ENCODE peak calls at places on chromosomes 3 and 15, in four cellular contexts. R is fibroblast of pulmonary artery, Y is brain microvascular endothelial cell, W is left ventricle myocardium inferior. F is an unnamed sample.

GRCh38 chr3:45677045-45677436 is 12.2 kb upstream of the SACM1L start:
- DNase-seq in R (peak), Y (peak), W (no peak), F (peak)

GRCh38 chr15:96460106-96460505 is 129.6 kb downstream of the NR2F2 start:
- DNase-seq in Y (no peak), W (no peak), R (no peak), F (no peak)

GRCh38 chr15:36232491-36232890 is 346.9 kb upstream of the CDIN1 start:
- DNase-seq in Y (no peak), R (no peak), W (no peak), F (no peak)

GRCh38 chr3:134627831-134628230 is 23.0 kb downstream of the KY start:
- DNase-seq in W (no peak), R (peak), Y (no peak), F (peak)

GRCh38 chr3:20064796-20065564 is 24.7 kb downstream of the KAT2B start:
- DNase-seq in Y (no peak), W (no peak), R (no peak), F (no peak)

GRCh38 chr3:13046569-13047279 is 26.5 kb downstream of the IQSEC1 start:
- DNase-seq in R (no peak), Y (no peak), W (no peak), F (no peak)

GRCh38 chr3:188202358-188203138 is 48.6 kb downstream of the LPP start:
- DNase-seq in R (no peak), W (no peak), Y (no peak), F (no peak)

GRCh38 chr15:94097567-94097966 is 133.8 kb upstream of the MCTP2 start:
- DNase-seq in W (no peak), R (no peak), Y (no peak), F (no peak)

GRCh38 chr15:93072440-93073394 is 16.3 kb downstream of the RGMA start:
- DNase-seq in Y (peak), R (peak), W (peak), F (peak)

GRCh38 chr3:33474895-33475294 is 34.7 kb upstream of the UBP1 start:
- DNase-seq in R (no peak), W (no peak), Y (no peak), F (no peak)

GRCh38 chr3:4350789-4351163 is 47.6 kb downstream of the SETMAR start:
- DNase-seq in R (peak), W (no peak), Y (peak), F (peak)

GRCh38 chr3:61807865-61808276 is 246.5 kb downstream of the PTPRG start:
- DNase-seq in Y (no peak), W (no peak), R (peak), F (peak)

GRCh38 chr3:177596822-177597271 is 399.6 kb upstream of the TBL1XR1 start:
- DNase-seq in R (no peak), W (no peak), Y (no peak), F (peak)

GRCh38 chr3:71185733-71186455 is 397.6 kb downstream of the FOXP1 start:
- DNase-seq in R (peak), W (no peak), Y (peak), F (peak)

GRCh38 chr15:90213818-90214204 is 12.7 kb downstream of the SEMA4B start:
- DNase-seq in R (no peak), W (no peak), Y (no peak), F (no peak)

GRCh38 chr15:33135355-33135781 is 59.1 kb downstream of the FMN1 start:
- DNase-seq in R (peak), W (no peak), Y (no peak), F (peak)

GRCh38 chr3:45666729-45667440 is 22.3 kb upstream of the SACM1L start:
- DNase-seq in R (peak), Y (peak), W (peak), F (peak)

GRCh38 chr3:100893590-100893989 is 99.6 kb downstream of the ABI3BP start:
- DNase-seq in R (peak), W (no peak), Y (peak), F (peak)

GRCh38 chr15:69303337-69304175 is 4.8 kb downstream of the PAQR5 start:
- DNase-seq in Y (no peak), W (no peak), R (peak), F (peak)

GRCh38 chr3:30658328-30659052 is 52.1 kb downstream of the TGFBR2 start:
- DNase-seq in W (no peak), R (peak), Y (peak), F (peak)

GRCh38 chr15:68608206-68608843 is 29.5 kb downstream of the CORO2B start:
- DNase-seq in W (peak), Y (no peak), R (peak), F (peak)

GRCh38 chr15:68637755-68638405 is 59.1 kb downstream of the CORO2B start:
- DNase-seq in Y (no peak), R (peak), W (peak), F (peak)

GRCh38 chr15:28885630-28886430 is at the start of gene APBA2:
- DNase-seq in R (peak), Y (peak), W (no peak), F (peak)

GRCh38 chr15:71337197-71337845 is 222.1 kb downstream of the THSD4 start:
- DNase-seq in Y (no peak), W (no peak), R (no peak), F (peak)
- TF ChIP-seq CTCF in Y (no peak), W (no peak), R (no peak), F (no peak)

GRCh38 chr15:74906193-74906449 is 530 bp downstream of the FAM219B start:
- DNase-seq in Y (peak), W (no peak), R (peak), F (peak)

GRCh38 chr15:74906450-74907276 is at the start of gene FAM219B:
- DNase-seq in W (peak), Y (peak), R (peak), F (peak)

GRCh38 chr15:74901612-74902063 is 5.0 kb downstream of the FAM219B start:
- DNase-seq in Y (peak), W (peak), R (peak), F (peak)

GRCh38 chr15:74902295-74903075 is 4.2 kb downstream of the FAM219B start:
- DNase-seq in W (no peak), R (no peak), Y (no peak), F (no peak)

GRCh38 chr15:74904190-74904805 is 2.4 kb downstream of the FAM219B start:
- DNase-seq in R (no peak), W (no peak), Y (no peak), F (no peak)
- H3K4me3 ChIP-seq in R (no peak), W (peak), Y (no peak), F (no peak)

DNA sequence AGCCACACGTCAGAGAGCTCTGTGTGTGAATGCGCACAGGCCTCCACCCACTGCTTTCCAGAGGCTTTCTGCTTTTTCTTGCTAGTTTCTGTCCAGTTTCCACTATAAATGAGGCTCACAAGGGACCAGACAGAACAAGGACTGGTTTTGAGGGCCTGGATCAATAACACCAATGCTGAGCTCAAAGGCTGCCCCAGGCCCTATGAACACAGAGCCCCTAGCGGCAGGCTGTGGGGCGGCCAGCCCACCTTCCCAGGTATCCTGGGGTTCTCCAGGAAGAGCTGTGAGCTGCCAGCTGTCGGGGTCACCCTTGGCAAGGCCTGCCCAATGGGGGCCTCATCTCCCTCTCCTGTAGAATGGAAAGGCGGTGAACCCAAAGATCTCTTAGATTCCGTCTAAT is 2.2 kb upstream of the ITIH3 start:
- DNase-seq in Y (no peak), W (no peak), R (no peak), F (no peak)
- TF ChIP-seq CTCF in Y (peak), W (no peak), R (no peak), F (no peak)

DNA sequence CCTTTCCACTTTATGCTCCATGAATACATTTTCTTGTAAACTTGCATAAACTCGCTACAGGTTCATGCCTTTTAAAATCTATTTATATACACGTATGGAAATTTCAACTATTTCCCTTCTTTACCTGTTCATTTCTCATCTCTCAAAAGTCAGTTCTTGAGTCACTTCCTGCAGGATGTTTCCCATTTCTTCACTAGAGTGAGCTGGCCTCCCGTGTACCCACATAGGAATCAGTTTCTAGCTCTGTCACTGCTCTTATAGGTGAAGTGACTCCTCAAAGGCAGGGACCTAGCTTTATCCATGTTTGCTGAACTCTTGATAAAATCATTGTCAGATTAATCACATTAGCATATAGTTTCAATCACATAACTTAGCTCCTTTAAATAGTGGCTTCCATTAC is 259.7 kb downstream of the EPHA3 start:
- DNase-seq in Y (no peak), W (no peak), R (no peak), F (no peak)
- H3K4me3 ChIP-seq in Y (no peak), W (no peak), R (no peak), F (no peak)

GRCh38 chr3:122681294-122682015 is 816 bp downstream of the PARP14 start:
- DNase-seq in W (no peak), Y (no peak), R (peak), F (peak)

GRCh38 chr3:122679467-122680291 is 960 bp upstream of the PARP14 start:
- DNase-seq in W (no peak), R (peak), Y (no peak), F (peak)

GRCh38 chr3:122682016-122682374 is 1.4 kb downstream of the PARP14 start:
- DNase-seq in R (no peak), Y (no peak), W (no peak), F (no peak)

GRCh38 chr3:122679085-122679466 is 1.6 kb upstream of the PARP14 start:
- DNase-seq in W (peak), Y (peak), R (peak), F (peak)

GRCh38 chr3:122680381-122681293 is at the start of gene PARP14:
- DNase-seq in W (peak), Y (peak), R (peak), F (peak)
- TF ChIP-seq CTCF in W (peak), Y (peak), R (no peak), F (peak)

GRCh38 chr3:69082805-69083204 is 1.9 kb upstream of the ARL6IP5 start:
- DNase-seq in Y (peak), W (no peak), R (peak), F (peak)
- H3K4me3 ChIP-seq in Y (no peak), W (no peak), R (no peak), F (no peak)

GRCh38 chr3:129428382-129429079 is at the start of gene EFCAB12:
- DNase-seq in W (peak), Y (peak), R (peak), F (peak)

GRCh38 chr3:129429597-129429996 is 1.2 kb upstream of the EFCAB12 start:
- DNase-seq in R (no peak), Y (no peak), W (no peak), F (no peak)

GRCh38 chr3:129425619-129426018 is 2.8 kb downstream of the EFCAB12 start:
- DNase-seq in R (no peak), W (no peak), Y (no peak), F (no peak)

GRCh38 chr3:129429080-129429451 is 630 bp upstream of the EFCAB12 start:
- DNase-seq in R (no peak), W (no peak), Y (no peak), F (no peak)

GRCh38 chr3:129428020-129428381 is 435 bp downstream of the EFCAB12 start:
- DNase-seq in R (no peak), Y (no peak), W (no peak), F (no peak)
- TF ChIP-seq CTCF in R (no peak), Y (no peak), W (no peak), F (no peak)

GRCh38 chr3:49806838-49807237 is 3.8 kb downstream of the INKA1 start:
- DNase-seq in W (no peak), Y (no peak), R (no peak), F (no peak)

GRCh38 chr3:49805367-49805782 is 2.3 kb downstream of the INKA1 start:
- DNase-seq in R (peak), W (peak), Y (peak), F (peak)

GRCh38 chr3:49807427-49808114 is 4.5 kb downstream of the INKA1 start:
- DNase-seq in R (peak), Y (no peak), W (no peak), F (no peak)

GRCh38 chr3:49804141-49805041 is 1.3 kb downstream of the INKA1 start:
- DNase-seq in W (peak), R (no peak), Y (no peak), F (no peak)

DNA sequence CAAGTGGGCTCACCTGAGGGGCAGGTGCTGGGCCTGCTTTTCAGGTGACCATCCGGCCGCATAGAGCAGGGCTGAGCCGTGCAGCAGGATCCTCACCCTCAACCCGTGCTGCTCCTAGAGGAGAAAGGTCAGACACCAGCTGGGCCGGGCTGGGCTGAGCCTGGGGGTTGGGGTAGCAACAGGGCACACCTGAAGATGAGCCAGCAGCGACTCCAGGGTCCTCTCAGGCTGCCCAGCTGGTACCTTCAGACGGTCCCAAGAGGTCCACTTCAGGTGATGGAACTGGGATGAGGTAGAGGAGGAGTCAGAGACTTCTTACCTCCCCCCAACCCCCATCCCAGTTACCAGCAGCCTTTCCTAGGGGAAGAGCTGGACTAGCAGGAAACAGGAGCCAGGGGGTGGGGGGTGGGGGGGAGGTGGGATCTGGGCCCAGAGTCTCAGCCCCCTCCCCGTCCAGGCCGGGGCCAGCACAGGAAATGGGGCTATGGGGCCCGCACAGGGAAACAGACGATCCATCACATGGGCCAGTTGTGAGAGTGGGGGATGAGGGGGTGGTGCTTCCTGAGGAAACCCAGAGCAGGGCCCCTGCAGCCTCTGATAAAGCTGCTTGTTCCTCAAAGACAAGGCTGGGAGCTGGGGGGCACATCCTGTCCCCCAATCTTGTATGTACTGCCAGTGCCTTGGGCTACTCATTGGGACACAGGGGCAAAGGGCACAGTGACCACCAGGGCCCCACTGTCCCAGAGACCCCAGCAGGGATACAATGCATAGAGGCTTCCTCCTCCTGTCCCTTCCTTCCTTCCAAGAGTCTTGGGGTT is 3.0 kb downstream of the INKA1 start:
- DNase-seq in R (peak), Y (no peak), W (peak), F (no peak)
- H3K4me3 ChIP-seq in R (peak), Y (no peak), W (peak), F (no peak)

GRCh38 chr15:79283252-79284048 is 928 bp downstream of the ANKRD34C start:
- DNase-seq in W (peak), R (peak), Y (peak), F (peak)

GRCh38 chr15:79282371-79283251 is at the start of gene ANKRD34C:
- DNase-seq in W (no peak), R (no peak), Y (no peak), F (no peak)
- TF ChIP-seq CTCF in W (no peak), R (no peak), Y (no peak), F (no peak)

GRCh38 chr3:55127565-55127964 is 199.7 kb upstream of the LRTM1 start:
- DNase-seq in R (no peak), Y (no peak), W (no peak), F (no peak)
- H3K4me3 ChIP-seq in R (no peak), Y (no peak), W (no peak), F (no peak)